ENCODE peak calls at places on chromosome 1, in six cellular contexts. One of them, this sample, is unnamed. For H3K4me1, the result is how much of the 10 kb centered on the place peaks cover.

GRCh38 chr1:223089250-223089649 is 53.8 kb downstream of the TLR5 start:
- DNase-seq in hepatocyte: no peak
- DNase-seq in colonic mucosa: no peak
- DNase-seq in heart left ventricle: no peak
- DNase-seq in spleen: no peak
- DNase-seq in ovary: no peak
- DNase-seq in this sample: no peak

GRCh38 chr1:194705123-194705522 is 1518.7 kb upstream of the B3GALT2 start:
- DNase-seq in hepatocyte: peak
- DNase-seq in ovary: no peak
- DNase-seq in spleen: no peak
- DNase-seq in heart left ventricle: no peak
- DNase-seq in colonic mucosa: no peak
- DNase-seq in this sample: no peak

GRCh38 chr1:239765163-239765562 is 326.5 kb upstream of the FMN2 start:
- DNase-seq in hepatocyte: no peak
- DNase-seq in heart left ventricle: no peak
- DNase-seq in spleen: no peak
- DNase-seq in colonic mucosa: no peak
- DNase-seq in ovary: no peak
- DNase-seq in this sample: no peak

GRCh38 chr1:232226197-232226681 is 403.7 kb downstream of the SIPA1L2 start:
- DNase-seq in ovary: no peak
- DNase-seq in spleen: no peak
- DNase-seq in colonic mucosa: no peak
- DNase-seq in hepatocyte: no peak
- DNase-seq in heart left ventricle: no peak
- DNase-seq in this sample: no peak

GRCh38 chr1:89065077-89065868 is at the start of gene GBP1:
- DNase-seq in colonic mucosa: no peak
- DNase-seq in heart left ventricle: no peak
- DNase-seq in hepatocyte: peak
- DNase-seq in spleen: no peak
- DNase-seq in ovary: no peak
- DNase-seq in this sample: no peak

GRCh38 chr1:27342778-27343638 is 1.2 kb downstream of the SYTL1 start:
- DNase-seq in heart left ventricle: peak
- DNase-seq in spleen: peak
- DNase-seq in ovary: no peak
- DNase-seq in colonic mucosa: peak
- DNase-seq in hepatocyte: peak
- DNase-seq in this sample: peak

GRCh38 chr1:29256979-29257804 is 20.9 kb downstream of the PTPRU start:
- DNase-seq in ovary: peak
- DNase-seq in hepatocyte: no peak
- DNase-seq in colonic mucosa: no peak
- DNase-seq in heart left ventricle: no peak
- DNase-seq in spleen: peak
- DNase-seq in this sample: no peak

GRCh38 chr1:112762541-112763141 is 47.5 kb upstream of the PPM1J start:
- DNase-seq in hepatocyte: no peak
- DNase-seq in colonic mucosa: no peak
- DNase-seq in spleen: no peak
- DNase-seq in heart left ventricle: no peak
- DNase-seq in ovary: no peak
- DNase-seq in this sample: no peak

GRCh38 chr1:10694274-10694632 is 102.2 kb downstream of the CASZ1 start:
- DNase-seq in spleen: no peak
- DNase-seq in hepatocyte: no peak
- DNase-seq in ovary: no peak
- DNase-seq in heart left ventricle: no peak
- DNase-seq in colonic mucosa: peak
- DNase-seq in this sample: no peak

DNA sequence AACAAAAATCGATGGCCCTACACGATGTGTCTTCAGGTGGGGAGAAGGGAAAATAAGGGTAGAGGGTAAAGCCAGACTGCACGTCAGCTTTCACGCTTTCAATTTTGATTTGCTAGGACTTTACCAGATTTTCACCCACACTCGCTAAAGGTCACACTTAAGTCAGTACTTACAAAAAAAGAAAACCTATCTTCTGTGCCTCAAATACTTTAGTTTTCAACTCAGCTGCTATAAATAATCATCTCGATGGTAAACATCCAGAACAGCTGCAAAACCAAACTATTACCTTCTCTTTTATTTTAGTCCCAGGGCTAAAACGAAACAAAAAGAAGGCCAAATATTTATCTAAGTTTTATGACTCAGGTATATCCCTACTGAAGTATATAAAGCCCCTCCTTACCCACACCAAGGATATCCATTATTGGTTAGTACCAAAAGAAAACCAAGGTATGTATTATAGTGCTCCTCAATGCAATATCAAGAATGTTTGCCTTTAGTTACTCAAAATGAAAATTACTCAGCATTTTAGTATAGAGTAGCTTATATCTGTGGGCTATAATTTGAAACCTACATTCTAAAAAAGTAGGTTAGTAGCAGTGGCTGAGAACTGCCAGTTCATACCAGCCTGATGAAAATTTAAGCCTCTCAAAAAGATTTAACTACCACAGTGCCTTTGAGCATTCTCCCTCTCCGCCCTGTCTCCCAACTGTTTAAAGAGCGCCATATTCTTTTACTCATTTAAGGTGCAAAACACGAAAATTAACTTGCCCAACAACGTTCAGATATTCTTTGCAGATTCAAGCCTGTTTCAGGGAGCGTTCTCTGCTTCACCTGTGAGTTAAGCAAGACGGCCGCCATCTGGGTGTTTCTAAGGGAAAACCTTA is 1.5 kb downstream of the CSDE1 start:
- DNase-seq in heart left ventricle: no peak
- DNase-seq in colonic mucosa: no peak
- DNase-seq in hepatocyte: no peak
- DNase-seq in spleen: no peak
- DNase-seq in ovary: no peak
- DNase-seq in this sample: no peak
- H3K4me1 ChIP-seq in heart left ventricle: half or more
- H3K4me1 ChIP-seq in colonic mucosa: under half
- H3K4me1 ChIP-seq in hepatocyte: under half
- H3K4me1 ChIP-seq in spleen: half or more
- H3K4me1 ChIP-seq in ovary: under half
- H3K4me1 ChIP-seq in this sample: under half

GRCh38 chr1:161307892-161308638 is 1.7 kb downstream of the MPZ start:
- DNase-seq in colonic mucosa: no peak
- DNase-seq in hepatocyte: no peak
- DNase-seq in ovary: no peak
- DNase-seq in heart left ventricle: no peak
- DNase-seq in spleen: no peak
- DNase-seq in this sample: no peak

GRCh38 chr1:161307230-161307768 is 2.5 kb downstream of the MPZ start:
- DNase-seq in heart left ventricle: no peak
- DNase-seq in colonic mucosa: no peak
- DNase-seq in spleen: peak
- DNase-seq in hepatocyte: no peak
- DNase-seq in ovary: no peak
- DNase-seq in this sample: no peak

GRCh38 chr1:161304927-161305871 is 4.6 kb downstream of the MPZ start:
- DNase-seq in colonic mucosa: no peak
- DNase-seq in ovary: peak
- DNase-seq in heart left ventricle: no peak
- DNase-seq in hepatocyte: no peak
- DNase-seq in spleen: no peak
- DNase-seq in this sample: peak

GRCh38 chr1:161309868-161310267 is at the start of gene MPZ:
- DNase-seq in hepatocyte: no peak
- DNase-seq in heart left ventricle: no peak
- DNase-seq in colonic mucosa: no peak
- DNase-seq in spleen: no peak
- DNase-seq in ovary: no peak
- DNase-seq in this sample: no peak

GRCh38 chr1:161305872-161306519 is 3.8 kb downstream of the MPZ start:
- DNase-seq in colonic mucosa: peak
- DNase-seq in spleen: peak
- DNase-seq in ovary: peak
- DNase-seq in heart left ventricle: peak
- DNase-seq in hepatocyte: peak
- DNase-seq in this sample: peak
- TF ChIP-seq CTCF in colonic mucosa: no peak
- TF ChIP-seq CTCF in spleen: peak
- TF ChIP-seq CTCF in ovary: no peak
- TF ChIP-seq CTCF in heart left ventricle: no peak
- TF ChIP-seq CTCF in hepatocyte: peak
- TF ChIP-seq CTCF in this sample: peak

GRCh38 chr1:32759521-32759980 is 57.0 kb upstream of the SYNC start:
- DNase-seq in colonic mucosa: peak
- DNase-seq in spleen: no peak
- DNase-seq in heart left ventricle: no peak
- DNase-seq in ovary: peak
- DNase-seq in hepatocyte: peak
- DNase-seq in this sample: peak
- H3K4me1 ChIP-seq in colonic mucosa: under half
- H3K4me1 ChIP-seq in spleen: under half
- H3K4me1 ChIP-seq in heart left ventricle: under half
- H3K4me1 ChIP-seq in ovary: under half
- H3K4me1 ChIP-seq in hepatocyte: half or more
- H3K4me1 ChIP-seq in this sample: under half

GRCh38 chr1:248873409-248873992 is 14.6 kb upstream of the ZNF692 start:
- DNase-seq in ovary: peak
- DNase-seq in colonic mucosa: peak
- DNase-seq in hepatocyte: peak
- DNase-seq in spleen: peak
- DNase-seq in heart left ventricle: peak
- DNase-seq in this sample: peak
- TF ChIP-seq CTCF in ovary: no peak
- TF ChIP-seq CTCF in colonic mucosa: no peak
- TF ChIP-seq CTCF in hepatocyte: no peak
- TF ChIP-seq CTCF in spleen: no peak
- TF ChIP-seq CTCF in heart left ventricle: no peak
- TF ChIP-seq CTCF in this sample: no peak

DNA sequence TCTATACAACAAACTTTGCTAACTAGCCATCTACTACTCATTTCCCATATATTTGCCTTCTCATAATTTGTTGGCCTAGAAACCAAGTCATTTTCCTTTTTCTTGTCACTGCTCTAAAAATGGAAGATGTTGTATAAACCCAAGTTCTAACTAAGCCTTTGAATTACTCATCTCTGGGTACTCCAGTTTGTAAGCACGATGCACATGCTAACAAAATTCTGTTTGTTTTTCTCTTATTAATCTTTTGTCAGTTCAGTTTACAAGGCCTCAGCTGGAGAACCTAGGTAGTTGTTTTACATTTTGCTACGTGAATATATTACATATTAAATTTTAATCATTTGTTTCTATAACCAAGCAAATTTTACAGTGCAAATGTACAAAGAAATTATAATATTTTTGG is 663.2 kb upstream of the RGS18 start:
- DNase-seq in heart left ventricle: no peak
- DNase-seq in spleen: no peak
- DNase-seq in ovary: no peak
- DNase-seq in hepatocyte: no peak
- DNase-seq in colonic mucosa: no peak
- DNase-seq in this sample: no peak
- H3K4me1 ChIP-seq in heart left ventricle: under half
- H3K4me1 ChIP-seq in spleen: under half
- H3K4me1 ChIP-seq in ovary: under half
- H3K4me1 ChIP-seq in hepatocyte: under half
- H3K4me1 ChIP-seq in colonic mucosa: under half
- H3K4me1 ChIP-seq in this sample: under half

GRCh38 chr1:13469343-13469742 is 44.5 kb downstream of the LRRC38 start:
- DNase-seq in heart left ventricle: peak
- DNase-seq in colonic mucosa: no peak
- DNase-seq in hepatocyte: peak
- DNase-seq in ovary: no peak
- DNase-seq in spleen: no peak
- DNase-seq in this sample: no peak
- TF ChIP-seq CTCF in heart left ventricle: peak
- TF ChIP-seq CTCF in colonic mucosa: no peak
- TF ChIP-seq CTCF in hepatocyte: peak
- TF ChIP-seq CTCF in ovary: no peak
- TF ChIP-seq CTCF in spleen: no peak
- TF ChIP-seq CTCF in this sample: no peak

DNA sequence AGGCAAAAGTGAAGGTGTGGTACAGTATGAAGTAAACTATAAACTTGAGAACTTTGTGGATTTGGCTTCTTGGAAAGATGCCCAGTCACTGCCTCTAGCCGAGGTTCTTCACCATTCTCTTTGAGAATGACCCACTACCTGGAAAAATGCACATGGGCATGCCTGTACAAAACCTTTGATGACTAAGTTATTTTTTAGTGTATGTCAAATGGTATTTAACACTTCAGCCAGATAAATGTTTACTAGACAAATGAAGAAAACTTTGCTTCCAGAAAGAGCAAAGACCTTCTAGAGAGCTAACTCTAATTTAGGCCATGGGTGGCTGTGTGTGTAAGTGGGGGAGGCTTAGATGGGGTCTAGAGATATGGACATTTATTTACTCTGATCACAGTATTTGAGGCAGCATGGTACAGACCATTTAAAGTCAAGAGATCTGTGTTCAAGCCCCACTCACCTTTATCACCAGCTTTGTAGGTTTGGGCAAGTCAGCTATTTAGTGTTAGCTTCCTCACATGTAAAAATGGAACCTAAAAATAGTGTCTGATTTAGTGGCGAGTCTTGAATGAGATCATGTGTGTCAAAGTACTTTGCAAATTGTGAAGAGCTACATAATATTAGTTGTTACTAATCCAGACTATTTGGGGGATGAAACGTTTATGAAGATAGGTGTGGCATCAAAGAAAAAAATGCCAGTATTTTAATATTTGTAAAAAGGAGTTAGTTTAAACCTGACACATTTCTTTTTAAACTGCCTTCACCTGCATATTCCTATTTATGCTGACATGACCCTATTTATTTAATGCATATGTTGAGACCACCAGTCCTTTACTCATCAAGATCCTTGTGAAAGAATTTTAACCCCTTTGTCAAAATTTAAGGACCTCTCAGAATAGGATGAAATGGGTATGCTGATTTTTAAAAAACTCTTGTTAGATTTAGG is 20.2 kb downstream of the NFYC start:
- DNase-seq in spleen: no peak
- DNase-seq in heart left ventricle: no peak
- DNase-seq in hepatocyte: peak
- DNase-seq in colonic mucosa: peak
- DNase-seq in ovary: no peak
- DNase-seq in this sample: no peak
- H3K4me1 ChIP-seq in spleen: half or more
- H3K4me1 ChIP-seq in heart left ventricle: half or more
- H3K4me1 ChIP-seq in hepatocyte: under half
- H3K4me1 ChIP-seq in colonic mucosa: under half
- H3K4me1 ChIP-seq in ovary: under half
- H3K4me1 ChIP-seq in this sample: under half

DNA sequence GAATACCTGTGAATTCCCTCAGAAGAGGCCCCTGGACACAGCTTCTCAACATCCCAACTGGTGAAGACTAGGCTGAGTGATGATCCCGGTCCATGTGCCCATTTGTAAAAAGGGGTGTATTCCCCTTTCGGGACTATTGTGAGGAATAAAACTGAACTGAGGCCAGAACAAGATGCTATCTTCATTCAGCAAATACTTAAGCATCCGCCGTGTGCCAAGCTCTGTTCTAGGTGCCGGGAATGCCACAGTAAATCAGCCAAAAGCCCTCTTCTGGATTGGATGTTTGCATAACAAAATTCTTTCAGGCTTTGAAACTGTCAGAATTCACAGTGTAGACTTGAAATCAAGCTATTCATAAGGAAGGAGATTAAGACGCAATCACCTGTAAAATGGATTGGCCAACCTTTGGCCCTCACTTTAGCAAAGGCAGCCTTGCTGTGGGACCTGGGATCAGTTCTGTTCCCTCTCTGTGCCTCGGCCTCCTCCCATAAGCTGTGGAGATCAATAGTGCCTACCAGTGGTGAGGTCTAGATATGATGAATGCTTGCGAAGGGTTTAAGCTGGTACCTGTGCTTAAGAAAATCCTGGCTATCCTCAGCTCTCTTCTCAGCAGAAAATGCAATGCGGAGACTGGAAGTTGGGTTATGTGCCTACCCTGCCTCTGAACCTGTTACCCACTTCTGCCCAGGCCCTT is 1.8 kb downstream of the ALPL start:
- DNase-seq in hepatocyte: no peak
- DNase-seq in heart left ventricle: no peak
- DNase-seq in spleen: no peak
- DNase-seq in colonic mucosa: no peak
- DNase-seq in ovary: no peak
- DNase-seq in this sample: no peak
- TF ChIP-seq CTCF in hepatocyte: no peak
- TF ChIP-seq CTCF in heart left ventricle: no peak
- TF ChIP-seq CTCF in spleen: no peak
- TF ChIP-seq CTCF in colonic mucosa: no peak
- TF ChIP-seq CTCF in ovary: no peak
- TF ChIP-seq CTCF in this sample: no peak

This sample was measured in pancreas.